ENCODE peak calls at places on chromosome 5, in four cellular contexts. One of them, this sample, is unnamed.

GRCh38 chr5:55220433-55221185 is 6.5 kb downstream of the MCIDAS start:
- DNase-seq in GM12891: no peak
- DNase-seq in GM18507: no peak
- DNase-seq in tibial artery: no peak
- DNase-seq in this sample: peak; percentile 33

GRCh38 chr5:173396311-173396993 is 68.2 kb upstream of the STC2 start:
- DNase-seq in GM12891: no peak
- DNase-seq in GM18507: no peak
- DNase-seq in tibial artery: no peak
- DNase-seq in this sample: no peak

GRCh38 chr5:153043876-153044275 is 446.6 kb upstream of the GRIA1 start:
- DNase-seq in GM12891: no peak
- DNase-seq in GM18507: no peak
- DNase-seq in tibial artery: no peak
- DNase-seq in this sample: no peak

GRCh38 chr5:57780306-57780958 is 297.8 kb upstream of the ACTBL2 start:
- DNase-seq in GM12891: no peak
- DNase-seq in GM18507: no peak
- DNase-seq in tibial artery: peak; percentile 62
- DNase-seq in this sample: no peak

GRCh38 chr5:88675159-88675757 is 207.7 kb downstream of the MEF2C start:
- DNase-seq in GM12891: no peak
- DNase-seq in GM18507: no peak
- DNase-seq in tibial artery: no peak
- DNase-seq in this sample: no peak

GRCh38 chr5:10885026-10885425 is 124.0 kb upstream of the DAP start:
- DNase-seq in GM12891: no peak
- DNase-seq in GM18507: no peak
- DNase-seq in tibial artery: no peak
- DNase-seq in this sample: no peak

GRCh38 chr5:111853748-111854147 is 96.8 kb upstream of the NREP start:
- DNase-seq in GM12891: no peak
- DNase-seq in GM18507: peak; percentile 11
- DNase-seq in tibial artery: no peak
- DNase-seq in this sample: no peak

GRCh38 chr5:32542216-32543059 is 42.9 kb upstream of the SUB1 start:
- DNase-seq in GM12891: no peak
- DNase-seq in GM18507: no peak
- DNase-seq in tibial artery: no peak
- DNase-seq in this sample: peak; percentile 54

This sample was measured in GM13976.